ENCODE peak calls at places on chromosomes 3 and 15, in five cellular contexts. U is tibial nerve, S is RWPE1, F is GM23338, W is Peyer's patch. R is an unnamed sample.

GRCh38 chr15:49741721-49742120 is 120.9 kb downstream of the DTWD1 start:
- DNase-seq in S (no peak), W (no peak), F (peak), U (no peak), R (no peak)

GRCh38 chr3:74599564-74599963 is 14.9 kb downstream of the CNTN3 start:
- DNase-seq in W (no peak), S (peak), U (no peak), F (no peak), R (no peak)

GRCh38 chr3:37668431-37668830 is 193.2 kb upstream of the CTDSPL start:
- DNase-seq in F (no peak), U (peak), S (no peak), W (no peak), R (no peak)

GRCh38 chr15:83848315-83849050 is 194.6 kb downstream of the ADAMTSL3 start:
- DNase-seq in W (no peak), F (no peak), S (peak), U (no peak), R (no peak)

GRCh38 chr15:66852064-66852905 is 150.2 kb downstream of the SMAD6 start:
- DNase-seq in W (no peak), F (no peak), S (no peak), U (no peak), R (no peak)

GRCh38 chr15:55186331-55186730 is 10.4 kb downstream of the RSL24D1 start:
- DNase-seq in S (no peak), U (no peak), F (no peak), W (no peak), R (no peak)

GRCh38 chr3:69675773-69676660 is 63.2 kb upstream of the MITF start:
- DNase-seq in F (no peak), W (no peak), U (no peak), S (no peak), R (no peak)

GRCh38 chr15:76309561-76310330 is 1.5 kb downstream of the ETFA start:
- DNase-seq in S (no peak), F (no peak), W (no peak), U (no peak), R (no peak)

GRCh38 chr3:158658889-158659288 is 13.6 kb downstream of the LXN start:
- DNase-seq in U (no peak), W (no peak), S (no peak), F (no peak), R (no peak)

GRCh38 chr3:105505167-105505566 is 138.5 kb downstream of the ALCAM start:
- DNase-seq in W (no peak), S (no peak), F (no peak), U (no peak), R (no peak)

GRCh38 chr3:112302061-112302830 is 8.2 kb upstream of the SLC9C1 start:
- DNase-seq in S (no peak), F (peak), W (no peak), U (no peak), R (no peak)

GRCh38 chr15:90000175-90000923 is 775 bp upstream of the ZNF710 start:
- DNase-seq in U (no peak), F (peak), W (no peak), S (peak), R (no peak)

GRCh38 chr15:73165844-73166243 is 113.6 kb downstream of the NEO1 start:
- DNase-seq in S (no peak), W (no peak), U (no peak), F (no peak), R (no peak)

GRCh38 chr15:33069161-33069560 is 125.4 kb downstream of the FMN1 start:
- DNase-seq in W (no peak), S (no peak), F (no peak), U (no peak), R (no peak)

GRCh38 chr3:43870844-43871626 is 180.3 kb downstream of the ABHD5 start:
- DNase-seq in F (no peak), U (no peak), S (peak), W (no peak), R (peak)

GRCh38 chr15:86016750-86017149 is 62.9 kb upstream of the AGBL1 start:
- DNase-seq in U (no peak), S (no peak), F (no peak), W (no peak), R (no peak)

DNA sequence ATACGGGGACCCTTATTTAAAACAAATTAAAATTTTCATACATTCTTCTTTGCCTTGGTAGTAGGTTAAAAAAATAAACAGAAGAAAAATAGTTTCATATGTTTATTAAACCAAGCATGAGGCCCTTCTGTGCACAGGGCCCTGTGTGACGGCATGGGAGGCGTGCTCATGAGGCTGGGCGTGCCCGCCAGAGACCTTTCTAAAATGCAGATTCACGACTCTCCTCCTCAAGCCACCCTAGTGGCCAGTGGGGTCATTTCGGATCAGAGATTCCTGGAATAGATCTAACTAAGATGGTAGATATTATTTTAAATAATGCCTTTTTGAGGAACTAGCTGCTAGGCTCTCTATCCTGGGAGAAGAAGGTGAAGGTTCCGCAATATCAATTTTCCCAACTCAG is 35.3 kb downstream of the MASP1 start:
- DNase-seq in W (no peak), U (no peak), S (no peak), F (peak), R (no peak)
- TF ChIP-seq CTCF in W (no peak), U (no peak), S (no peak), F (peak), R (peak)

GRCh38 chr15:61871926-61872522 is 188.2 kb downstream of the VPS13C start:
- DNase-seq in W (no peak), S (peak), U (no peak), F (peak), R (no peak)
- TF ChIP-seq CTCF in W (peak), S (peak), U (peak), F (peak), R (peak)

GRCh38 chr15:29790607-29791006 is 31.7 kb downstream of the TJP1 start:
- DNase-seq in S (no peak), W (no peak), U (no peak), F (no peak), R (no peak)
- TF ChIP-seq CTCF in S (no peak), W (no peak), U (no peak), F (no peak), R (no peak)

GRCh38 chr3:78035020-78035660 is 995.2 kb downstream of the ROBO2 start:
- DNase-seq in F (peak), W (no peak), U (no peak), S (no peak), R (no peak)

GRCh38 chr3:78025916-78026315 is 986.0 kb downstream of the ROBO2 start:
- DNase-seq in U (no peak), S (no peak), F (no peak), W (no peak), R (no peak)

GRCh38 chr3:78026429-78026828 is 986.5 kb downstream of the ROBO2 start:
- DNase-seq in U (no peak), S (no peak), W (no peak), F (no peak), R (no peak)

GRCh38 chr3:78029775-78030174 is 989.9 kb downstream of the ROBO2 start:
- DNase-seq in W (no peak), S (no peak), U (no peak), F (peak), R (no peak)
- TF ChIP-seq CTCF in W (no peak), S (no peak), U (no peak), F (peak), R (no peak)

DNA sequence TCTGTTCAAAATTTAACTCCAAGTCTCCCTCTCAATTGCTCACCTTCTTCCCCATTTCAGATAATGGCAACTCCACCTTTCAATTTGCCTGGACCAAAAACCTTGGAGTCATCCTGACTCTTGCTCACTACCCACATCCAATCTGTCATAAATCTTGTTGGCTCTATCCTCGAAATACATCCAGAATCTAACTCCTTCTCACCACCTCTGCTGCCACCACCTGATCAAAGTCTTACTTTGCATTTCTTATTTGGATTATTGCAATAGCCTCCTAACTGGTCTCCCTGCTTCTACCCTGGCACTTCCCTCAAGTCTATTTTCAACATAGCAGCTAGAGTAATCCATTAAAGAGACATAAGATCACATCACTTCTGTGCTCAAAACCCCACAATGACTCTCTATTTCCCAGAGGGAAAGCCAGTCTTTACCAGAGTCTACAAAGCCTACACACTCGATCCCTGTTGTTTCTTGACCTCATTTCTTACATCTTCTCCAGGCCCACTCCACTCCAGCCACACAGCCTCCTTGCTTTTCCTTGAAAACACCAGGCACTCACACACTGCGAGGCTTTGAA is 86.6 kb downstream of the GPR156 start:
- DNase-seq in U (no peak), W (no peak), S (peak), F (no peak), R (no peak)
- TF ChIP-seq CTCF in U (peak), W (peak), S (peak), F (no peak), R (no peak)